ENCODE peak calls at places on chromosomes 2 and 18, in eight cellular contexts. K is astrocyte; G is AG04450; V is left ventricle myocardium inferior; W is brain microvascular endothelial cell; Z is CD8-positive, alpha-beta T cell; H is spleen; A is ovary. Q is an unnamed sample.

GRCh38 chr2:25042321-25043240 is 705 bp downstream of the EFR3B start:
- DNase-seq in K (peak; percentile 21), G (no peak), V (peak; percentile 33), W (peak; percentile 14), Z (no peak), H (no peak), A (peak; percentile 51), Q (no peak)

GRCh38 chr2:205984381-205984780 is 101.6 kb downstream of the INO80D start:
- DNase-seq in K (no peak), G (no peak), V (no peak), W (no peak), Z (no peak), H (no peak), A (no peak), Q (no peak)

GRCh38 chr2:188443207-188443606 is 151.5 kb downstream of the GULP1 start:
- DNase-seq in K (no peak), G (no peak), V (no peak), W (no peak), Z (no peak), H (no peak), A (no peak), Q (no peak)

GRCh38 chr2:88227446-88227845 is 57.3 kb downstream of the THNSL2 start:
- DNase-seq in K (no peak), G (no peak), V (no peak), W (peak; percentile 2), Z (no peak), H (no peak), A (no peak), Q (peak; percentile 77)

GRCh38 chr2:123179526-123179925 is 845.6 kb upstream of the CNTNAP5 start:
- DNase-seq in K (no peak), G (no peak), V (no peak), W (no peak), Z (no peak), H (no peak), A (no peak), Q (no peak)

GRCh38 chr2:143161982-143162837 is 33.0 kb downstream of the ARHGAP15 start:
- DNase-seq in K (peak; percentile 19), G (peak; percentile 15), V (no peak), W (peak; percentile 24), Z (peak; percentile 78), H (peak; percentile 76), A (peak; percentile 30), Q (peak; percentile 21)

GRCh38 chr2:218983263-218983970 is 1.6 kb downstream of the FEV start:
- DNase-seq in K (no peak), G (no peak), V (no peak), W (no peak), Z (no peak), H (no peak), A (no peak), Q (no peak)

GRCh38 chr2:134232868-134233732 is 20.8 kb upstream of the MGAT5 start:
- DNase-seq in K (peak; percentile 48), G (no peak), V (no peak), W (peak; percentile 44), Z (no peak), H (no peak), A (no peak), Q (no peak)

GRCh38 chr2:44772670-44773378 is 168.7 kb upstream of the SIX3 start:
- DNase-seq in K (no peak), G (no peak), V (no peak), W (no peak), Z (no peak), H (no peak), A (no peak), Q (no peak)

GRCh38 chr2:129464036-129464435 is 515.4 kb upstream of the RAB6C start:
- DNase-seq in K (no peak), G (no peak), V (no peak), W (no peak), Z (no peak), H (no peak), A (no peak), Q (no peak)

GRCh38 chr18:47254341-47254939 is 3.0 kb upstream of the SKOR2 start:
- DNase-seq in K (peak; percentile 14), G (peak; percentile 1), V (peak; percentile 26), W (peak; percentile 35), Z (no peak), H (no peak), A (no peak), Q (no peak)

GRCh38 chr2:18473241-18473841 is 87.1 kb downstream of the RDH14 start:
- DNase-seq in K (peak; percentile 96), G (peak; percentile 80), V (peak; percentile 21), W (peak; percentile 93), Z (no peak), H (no peak), A (peak; percentile 11), Q (peak; percentile 52)

GRCh38 chr2:208970070-208970469 is 453.8 kb upstream of the MAP2 start:
- DNase-seq in K (no peak), G (no peak), V (no peak), W (no peak), Z (no peak), H (no peak), A (no peak), Q (no peak)

DNA sequence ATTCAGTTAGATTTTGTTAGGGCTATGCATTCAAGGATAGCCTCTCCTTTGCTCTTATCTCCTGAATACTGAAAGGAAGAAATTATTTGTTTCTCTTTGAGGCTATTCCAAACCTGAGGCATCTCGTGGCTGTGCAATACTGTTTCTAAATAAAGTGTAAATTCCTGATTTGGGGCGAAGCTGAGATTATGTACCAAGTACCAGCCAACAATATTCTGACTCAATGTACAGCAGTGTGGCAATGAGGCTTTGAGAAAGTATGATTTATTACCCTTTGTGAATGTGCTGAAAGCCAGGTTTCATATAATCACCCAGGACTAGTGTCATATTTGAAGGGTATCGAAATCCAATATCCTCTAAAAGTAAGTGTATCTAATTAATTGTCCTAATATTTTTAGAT is 113.5 kb downstream of the MEIS1 start:
- DNase-seq in K (no peak), G (no peak), V (no peak), W (no peak), Z (no peak), H (no peak), A (no peak), Q (no peak)
- TF ChIP-seq CTCF in K (no peak), G (no peak), V (no peak), W (no peak), Z (no peak), H (no peak), A (no peak), Q (no peak)

GRCh38 chr18:74488864-74489263 is 7.3 kb upstream of the CNDP2 start:
- DNase-seq in K (no peak), G (no peak), V (no peak), W (no peak), Z (no peak), H (no peak), A (no peak), Q (no peak)

GRCh38 chr18:74488354-74488753 is 7.8 kb upstream of the CNDP2 start:
- DNase-seq in K (no peak), G (no peak), V (no peak), W (no peak), Z (no peak), H (no peak), A (no peak), Q (no peak)

GRCh38 chr18:74482697-74483096 is 13.5 kb upstream of the CNDP2 start:
- DNase-seq in K (no peak), G (no peak), V (no peak), W (no peak), Z (no peak), H (no peak), A (no peak), Q (no peak)

GRCh38 chr18:74489631-74490030 is 6.5 kb upstream of the CNDP2 start:
- DNase-seq in K (peak; percentile 86), G (peak; percentile 18), V (no peak), W (peak; percentile 19), Z (no peak), H (no peak), A (no peak), Q (no peak)

GRCh38 chr18:74485860-74486849 is 10.0 kb upstream of the CNDP2 start:
- DNase-seq in K (no peak), G (no peak), V (no peak), W (no peak), Z (no peak), H (no peak), A (no peak), Q (no peak)
- H3K27me3 ChIP-seq in K (no peaks in the 10 kb centered on the region), G (peaks cover 25% of the 10 kb centered on the region), V (no peaks in the 10 kb centered on the region), W (no peaks in the 10 kb centered on the region), Z (no peaks in the 10 kb centered on the region), H (no peaks in the 10 kb centered on the region), A (no peaks in the 10 kb centered on the region), Q (no peaks in the 10 kb centered on the region)

GRCh38 chr2:46298272-46298521 is 990 bp downstream of the EPAS1 start:
- DNase-seq in K (no peak), G (no peak), V (no peak), W (no peak), Z (no peak), H (no peak), A (no peak), Q (no peak)

GRCh38 chr2:46300406-46300832 is 3.2 kb downstream of the EPAS1 start:
- DNase-seq in K (no peak), G (no peak), V (no peak), W (no peak), Z (no peak), H (no peak), A (no peak), Q (no peak)

GRCh38 chr2:46299365-46300263 is 2.4 kb downstream of the EPAS1 start:
- DNase-seq in K (peak; percentile 58), G (no peak), V (peak; percentile 76), W (peak; percentile 59), Z (no peak), H (peak; percentile 84), A (peak; percentile 66), Q (no peak)

GRCh38 chr2:46297546-46298271 is 502 bp downstream of the EPAS1 start:
- DNase-seq in K (no peak), G (no peak), V (peak; percentile 74), W (no peak), Z (peak; percentile 78), H (peak; percentile 94), A (peak; percentile 76), Q (no peak)

DNA sequence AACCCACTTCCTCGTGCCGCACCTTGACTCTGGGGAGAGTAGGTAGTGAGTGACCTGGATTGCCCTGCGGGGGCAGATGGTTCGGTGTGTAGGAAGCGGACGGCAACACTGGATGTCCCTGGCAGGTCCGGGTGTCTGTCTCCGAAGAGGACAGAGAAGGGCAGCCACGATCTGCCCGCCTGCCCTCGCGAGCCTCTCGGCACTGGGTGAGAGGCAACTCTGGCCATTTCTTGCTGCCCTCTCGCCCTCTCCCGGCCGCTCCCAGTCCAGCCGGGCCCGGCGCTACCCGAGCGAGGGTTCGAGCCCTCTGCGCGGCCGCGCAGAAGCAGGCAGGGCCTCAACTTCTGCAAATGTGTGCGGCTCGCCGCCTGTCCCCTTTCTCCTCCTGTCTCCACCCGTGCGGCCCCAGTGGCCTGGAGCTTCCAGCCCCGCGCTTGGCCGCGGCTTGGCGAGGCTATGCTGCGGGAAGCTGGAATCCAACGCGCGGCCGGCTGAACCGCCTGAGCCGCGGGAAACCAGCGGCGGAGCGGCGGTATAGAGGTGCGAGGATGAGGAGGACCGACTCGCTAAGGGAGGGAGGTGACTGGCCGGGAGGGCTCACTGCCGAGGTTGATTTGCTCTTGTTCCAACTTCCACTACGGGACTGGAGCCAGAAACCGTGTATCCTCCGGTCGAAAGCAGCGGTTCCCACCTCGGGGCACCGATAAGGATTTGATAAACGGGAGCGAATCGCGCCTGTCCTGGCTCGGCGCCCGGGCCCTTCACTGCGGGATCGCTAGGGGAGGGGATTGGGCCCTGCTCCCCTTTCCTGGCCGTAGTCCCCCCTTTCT is 1.5 kb downstream of the EPAS1 start:
- DNase-seq in K (peak; percentile 36), G (no peak), V (peak; percentile 73), W (no peak), Z (no peak), H (peak; percentile 88), A (peak; percentile 75), Q (no peak)
- TF ChIP-seq CTCF in K (no peak), G (peak; percentile 32), V (peak; percentile 48), W (peak; percentile 29), Z (no peak), H (no peak), A (no peak), Q (peak; percentile 38)

GRCh38 chr2:132416080-132416911 is at the start of gene GPR39:
- DNase-seq in K (peak; percentile 98), G (peak; percentile 93), V (peak; percentile 38), W (peak; percentile 97), Z (no peak), H (no peak), A (peak; percentile 41), Q (peak; percentile 89)
- H3K27me3 ChIP-seq in K (no peaks in the 10 kb centered on the region), G (no peaks in the 10 kb centered on the region), V (peaks cover 72% of the 10 kb centered on the region), W (no peaks in the 10 kb centered on the region), Z (peaks cover 5% of the 10 kb centered on the region), H (peaks cover 39% of the 10 kb centered on the region), A (no peaks in the 10 kb centered on the region), Q (no peaks in the 10 kb centered on the region)